ENCODE peak calls at places on chromosomes 5 and 9, in five cellular contexts. S, O, G, Z and W are unnamed samples.

GRCh38 chr5:136374003-136374402 is 8.7 kb upstream of the TRPC7 start:
- DNase-seq in S (peak; percentile 45), O (no peak), G (no peak), Z (peak; percentile 13), W (peak; percentile 38)

GRCh38 chr5:16544607-16545374 is 72.0 kb downstream of the RETREG1 start:
- DNase-seq in S (no peak), O (no peak), G (no peak), Z (no peak), W (peak; percentile 82)

GRCh38 chr9:120711354-120711753 is 2.9 kb downstream of the MEGF9 start:
- DNase-seq in S (no peak), O (no peak), G (no peak), Z (no peak), W (no peak)

GRCh38 chr5:45385321-45386058 is 310.7 kb downstream of the HCN1 start:
- DNase-seq in S (no peak), O (no peak), G (no peak), Z (no peak), W (no peak)

GRCh38 chr5:14399054-14399657 is 182.4 kb upstream of the OTULINL start:
- DNase-seq in S (peak; percentile 62), O (no peak), G (no peak), Z (peak; percentile 28), W (no peak)

GRCh38 chr9:113879318-113879717 is 3.2 kb downstream of the ZNF618 start:
- DNase-seq in S (no peak), O (no peak), G (no peak), Z (no peak), W (no peak)

GRCh38 chr5:8209500-8209899 is 340.6 kb downstream of the MTRR start:
- DNase-seq in S (no peak), O (no peak), G (no peak), Z (no peak), W (no peak)

GRCh38 chr5:131765261-131765660 is 31.6 kb downstream of the FNIP1 start:
- DNase-seq in S (no peak), O (no peak), G (no peak), Z (no peak), W (no peak)

GRCh38 chr9:124202447-124202971 is 55.2 kb upstream of the NEK6 start:
- DNase-seq in S (no peak), O (no peak), G (no peak), Z (no peak), W (no peak)

GRCh38 chr5:168887931-168888330 is 308.8 kb upstream of the PANK3 start:
- DNase-seq in S (no peak), O (no peak), G (no peak), Z (no peak), W (no peak)

GRCh38 chr5:177459819-177460628 is 13.4 kb downstream of the DBN1 start:
- DNase-seq in S (no peak), O (no peak), G (no peak), Z (no peak), W (no peak)

GRCh38 chr5:6462671-6463070 is 14.0 kb downstream of the UBE2QL1 start:
- DNase-seq in S (no peak), O (no peak), G (no peak), Z (no peak), W (no peak)

GRCh38 chr5:6377121-6377520 is 1.2 kb downstream of the MED10 start:
- DNase-seq in S (no peak), O (peak; percentile 2), G (no peak), Z (no peak), W (no peak)

GRCh38 chr5:143987751-143988560 is 176.0 kb downstream of the HMHB1 start:
- DNase-seq in S (no peak), O (no peak), G (no peak), Z (no peak), W (no peak)

GRCh38 chr5:5069851-5070250 is 70.3 kb upstream of the ADAMTS16 start:
- DNase-seq in S (no peak), O (no peak), G (no peak), Z (no peak), W (no peak)

GRCh38 chr5:124022966-124023365 is 511.0 kb downstream of the CSNK1G3 start:
- DNase-seq in S (no peak), O (no peak), G (no peak), Z (no peak), W (no peak)

GRCh38 chr5:59035681-59036080 is 452.8 kb downstream of the RAB3C start:
- DNase-seq in S (no peak), O (no peak), G (no peak), Z (no peak), W (no peak)

GRCh38 chr5:144177548-144177947 is 6.9 kb downstream of the KCTD16 start:
- DNase-seq in S (no peak), O (no peak), G (no peak), Z (no peak), W (no peak)

GRCh38 chr9:38626006-38626405 is 5.6 kb upstream of the ANKRD18A start:
- DNase-seq in S (no peak), O (no peak), G (no peak), Z (no peak), W (no peak)

GRCh38 chr9:81112638-81113037 is 576.7 kb downstream of the TLE1 start:
- DNase-seq in S (peak; percentile 58), O (no peak), G (no peak), Z (no peak), W (no peak)

GRCh38 chr5:5351288-5352089 is 71.0 kb upstream of the ICE1 start:
- DNase-seq in S (peak; percentile 70), O (no peak), G (peak; percentile 12), Z (peak; percentile 76), W (peak; percentile 52)

GRCh38 chr9:113219186-113219936 is 1.7 kb downstream of the FKBP15 start:
- DNase-seq in S (no peak), O (no peak), G (no peak), Z (no peak), W (no peak)

GRCh38 chr9:100099722-100100042 is 639 bp downstream of the INVS start:
- DNase-seq in S (peak; percentile 60), O (no peak), G (no peak), Z (peak; percentile 35), W (no peak)

GRCh38 chr5:32767948-32768427 is 56.9 kb downstream of the NPR3 start:
- DNase-seq in S (no peak), O (no peak), G (no peak), Z (peak; percentile 80), W (peak; percentile 97)

DNA sequence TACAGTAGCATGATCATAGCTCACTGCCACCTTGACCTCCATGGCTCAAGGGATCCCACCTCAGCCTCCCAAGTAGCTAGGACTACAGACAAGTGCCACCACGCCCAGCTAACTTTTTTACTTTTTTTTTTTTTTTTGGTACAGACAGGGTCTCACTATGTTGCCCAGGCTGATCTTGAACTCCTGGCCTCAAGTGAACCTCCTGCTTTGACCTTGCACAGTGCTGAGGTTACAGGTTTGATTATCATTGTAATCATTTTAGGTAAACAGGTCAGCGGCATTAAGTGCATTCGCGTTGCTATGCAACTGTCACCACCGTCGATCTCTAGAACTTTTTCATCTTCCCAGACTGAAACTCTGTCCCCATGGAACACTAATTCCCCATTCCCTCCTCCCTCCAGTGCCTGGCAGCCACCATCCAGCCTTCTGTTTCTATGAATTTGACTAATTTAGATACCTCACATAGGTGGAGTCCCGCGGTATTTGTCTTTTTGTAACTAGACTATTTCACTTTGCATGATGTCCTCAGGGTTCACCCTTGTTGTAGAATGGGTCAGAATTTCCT is 5.8 kb upstream of the CARD19 start:
- DNase-seq in S (peak; percentile 0), O (no peak), G (no peak), Z (no peak), W (no peak)
- H3K9me3 ChIP-seq in S (no peaks in the 10 kb centered on the region), O (no peaks in the 10 kb centered on the region), G (no peaks in the 10 kb centered on the region), Z (no peaks in the 10 kb centered on the region), W (peaks cover 14% of the 10 kb centered on the region)

GRCh38 chr5:569358-569867 is 42.7 kb upstream of the CEP72 start:
- DNase-seq in S (no peak), O (no peak), G (no peak), Z (no peak), W (no peak)
- H3K4me2 ChIP-seq in S (no peak overlapping the region), O (no peak overlapping the region), G (no peak overlapping the region), Z (no peak overlapping the region), W (no peak overlapping the region)

DNA sequence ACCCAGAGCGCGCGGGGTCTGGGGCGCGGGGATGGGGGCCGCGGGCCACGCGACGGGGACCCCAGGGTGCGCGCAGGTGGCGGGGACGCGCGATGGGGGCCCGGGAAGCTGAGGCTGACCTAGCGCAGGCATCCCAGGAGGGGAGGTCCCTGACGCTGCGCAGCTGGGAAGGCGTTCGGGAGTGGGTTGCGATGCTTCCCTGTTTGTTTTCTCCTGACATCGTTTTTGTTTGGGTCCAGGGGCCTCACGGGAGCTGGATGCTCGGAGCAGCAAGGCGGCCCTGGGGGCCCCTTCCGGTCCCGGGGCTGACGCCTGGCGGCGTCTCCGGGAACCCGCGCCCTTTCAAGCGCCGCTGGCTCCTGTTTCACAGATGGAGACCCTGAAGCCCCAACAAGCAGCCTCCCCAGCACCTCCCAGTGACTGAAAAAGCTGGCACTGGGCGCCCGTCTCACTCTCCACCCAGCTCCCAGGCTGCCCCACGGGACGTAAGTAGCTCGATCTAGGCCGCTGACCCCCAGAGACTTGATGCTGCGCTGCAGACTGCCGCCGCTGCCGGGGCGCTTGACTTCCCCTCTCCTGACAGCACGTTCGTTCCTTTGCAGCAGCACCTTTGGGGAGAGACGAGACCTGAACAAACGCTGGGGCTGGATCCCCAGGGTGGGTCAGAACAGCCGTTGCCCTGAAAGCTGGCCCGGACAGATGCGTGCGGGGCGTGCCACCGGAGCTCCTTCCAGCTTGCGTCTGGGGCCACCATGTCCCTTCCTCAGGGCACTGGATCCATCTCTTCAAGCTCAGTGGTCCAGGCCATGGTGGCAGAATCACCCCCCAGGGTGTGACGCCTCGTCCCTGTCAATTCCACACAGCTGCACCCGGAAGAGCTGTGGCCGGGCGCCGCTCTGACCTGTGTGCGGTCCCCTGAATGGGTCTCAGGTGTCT is 593 bp downstream of the BRD3OS start:
- DNase-seq in S (peak; percentile 88), O (peak; percentile 77), G (peak; percentile 65), Z (peak; percentile 36), W (no peak)
- H3K27ac ChIP-seq in S (no peak overlapping the region), O (no peak overlapping the region), G (peak overlapping the region; percentile 79), Z (no peak overlapping the region), W (no peak overlapping the region)

GRCh38 chr9:110093417-110093816 is 114.5 kb downstream of the C9orf152 start:
- DNase-seq in S (no peak), O (no peak), G (no peak), Z (no peak), W (no peak)
- H3K9me3 ChIP-seq in S (no peaks in the 10 kb centered on the region), O (no peaks in the 10 kb centered on the region), G (peaks cover 7% of the 10 kb centered on the region), Z (no peaks in the 10 kb centered on the region), W (no peaks in the 10 kb centered on the region)

GRCh38 chr9:70049672-70050271 is 6.1 kb downstream of the MAMDC2 start:
- DNase-seq in S (no peak), O (no peak), G (no peak), Z (no peak), W (peak; percentile 10)
- H3K4me2 ChIP-seq in S (no peak overlapping the region), O (no peak overlapping the region), G (no peak overlapping the region), Z (no peak overlapping the region), W (no peak overlapping the region)

GRCh38 chr9:127919253-127919815 is 2.5 kb upstream of the ST6GALNAC4 start:
- DNase-seq in S (no peak), O (no peak), G (no peak), Z (peak; percentile 87), W (peak; percentile 99)

GRCh38 chr9:127918201-127919107 is 1.6 kb upstream of the ST6GALNAC4 start:
- DNase-seq in S (peak; percentile 53), O (peak; percentile 71), G (no peak), Z (no peak), W (no peak)

GRCh38 chr9:127916665-127917581 is at the start of gene ST6GALNAC4:
- DNase-seq in S (peak; percentile 98), O (peak; percentile 97), G (peak; percentile 93), Z (peak; percentile 70), W (peak; percentile 95)

GRCh38 chr9:127915801-127916664 is 808 bp downstream of the ST6GALNAC4 start:
- DNase-seq in S (no peak), O (no peak), G (no peak), Z (no peak), W (no peak)

GRCh38 chr9:127917603-127918002 is 762 bp upstream of the ST6GALNAC4 start:
- DNase-seq in S (no peak), O (no peak), G (no peak), Z (no peak), W (no peak)
- H3K27ac ChIP-seq in S (no peak overlapping the region), O (no peak overlapping the region), G (no peak overlapping the region), Z (no peak overlapping the region), W (peak overlapping the region; percentile 97)